ENCODE peak calls at places on chromosomes 16 and 17, in four cellular contexts. R is HepG2, K is K562, N is WTC11. V is an unnamed sample.

GRCh38 chr16:68893710-68894705 is 50.7 kb downstream of the TANGO6 start:
- DNase-seq in R (peak; percentile 35), K (peak; percentile 23), N (peak; percentile 46), V (peak; percentile 14)

GRCh38 chr17:77332981-77333685 is 192.4 kb downstream of the SEC14L1 start:
- DNase-seq in R (no peak), K (peak; percentile 62), N (no peak), V (no peak)

GRCh38 chr16:29315916-29316517 is 90.5 kb downstream of the NPIPB11 start:
- DNase-seq in R (no peak), K (peak; percentile 30), N (no peak), V (no peak)

GRCh38 chr16:57257455-57258070 is 12.5 kb downstream of the ARL2BP start:
- DNase-seq in R (no peak), K (no peak), N (no peak), V (no peak)

GRCh38 chr17:72176902-72177660 is 56.3 kb downstream of the SOX9 start:
- DNase-seq in R (no peak), K (no peak), N (peak; percentile 30), V (no peak)

GRCh38 chr16:24119807-24120206 is 136.3 kb upstream of the CACNG3 start:
- DNase-seq in R (no peak), K (no peak), N (no peak), V (no peak)

GRCh38 chr17:21028192-21028591 is 14.6 kb downstream of the USP22 start:
- DNase-seq in R (no peak), K (no peak), N (no peak), V (no peak)

GRCh38 chr17:67548693-67549092 is 169.0 kb upstream of the NOL11 start:
- DNase-seq in R (no peak), K (no peak), N (no peak), V (no peak)

GRCh38 chr16:20225334-20225733 is 102.0 kb downstream of the GP2 start:
- DNase-seq in R (no peak), K (no peak), N (no peak), V (no peak)

GRCh38 chr16:57788951-57789350 is 13.3 kb downstream of the KIFC3 start:
- DNase-seq in R (no peak), K (no peak), N (no peak), V (no peak)

GRCh38 chr16:68737046-68737729 is at the start of gene CDH1:
- DNase-seq in R (no peak), K (no peak), N (peak; percentile 99), V (peak; percentile 60)

GRCh38 chr17:48753794-48754499 is 25.4 kb upstream of the HOXB13 start:
- DNase-seq in R (no peak), K (no peak), N (no peak), V (no peak)

GRCh38 chr16:68762996-68763756 is 26.1 kb downstream of the CDH1 start:
- DNase-seq in R (no peak), K (no peak), N (peak; percentile 54), V (no peak)

GRCh38 chr16:79776243-79776884 is 175.8 kb upstream of the MAF start:
- DNase-seq in R (no peak), K (peak; percentile 23), N (no peak), V (no peak)

GRCh38 chr16:29961479-29962343 is at the start of gene TMEM219:
- DNase-seq in R (peak; percentile 81), K (peak; percentile 94), N (peak; percentile 86), V (peak; percentile 100)

GRCh38 chr16:27238016-27238587 is 30.5 kb downstream of the NSMCE1 start:
- DNase-seq in R (no peak), K (peak; percentile 56), N (no peak), V (no peak)

GRCh38 chr17:13134106-13134505 is 116.3 kb upstream of the ELAC2 start:
- DNase-seq in R (no peak), K (no peak), N (no peak), V (no peak)

DNA sequence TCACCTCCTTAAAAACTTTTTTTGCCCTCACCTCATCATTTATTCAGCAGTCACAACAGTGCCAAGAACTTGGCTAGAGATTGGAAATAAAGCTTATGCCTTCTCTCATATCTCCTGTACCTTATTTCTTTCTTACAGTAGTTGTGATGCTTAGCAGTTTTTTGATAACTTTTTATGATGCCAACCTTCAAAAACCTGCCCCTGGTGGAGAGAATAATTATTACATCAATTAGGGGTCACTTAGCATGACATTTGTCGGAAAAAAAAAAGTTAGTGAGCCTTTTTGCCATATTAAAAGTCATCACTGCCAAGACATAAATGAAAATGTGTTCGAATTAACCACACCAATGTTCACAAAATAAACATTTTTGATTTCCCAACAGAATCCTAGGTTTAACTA is 296.6 kb downstream of the WWOX start:
- DNase-seq in R (no peak), K (peak; percentile 11), N (no peak), V (no peak)
- TF ChIP-seq ELF4 in R (no peak), K (no peak), N (no peak), V (no peak)

DNA sequence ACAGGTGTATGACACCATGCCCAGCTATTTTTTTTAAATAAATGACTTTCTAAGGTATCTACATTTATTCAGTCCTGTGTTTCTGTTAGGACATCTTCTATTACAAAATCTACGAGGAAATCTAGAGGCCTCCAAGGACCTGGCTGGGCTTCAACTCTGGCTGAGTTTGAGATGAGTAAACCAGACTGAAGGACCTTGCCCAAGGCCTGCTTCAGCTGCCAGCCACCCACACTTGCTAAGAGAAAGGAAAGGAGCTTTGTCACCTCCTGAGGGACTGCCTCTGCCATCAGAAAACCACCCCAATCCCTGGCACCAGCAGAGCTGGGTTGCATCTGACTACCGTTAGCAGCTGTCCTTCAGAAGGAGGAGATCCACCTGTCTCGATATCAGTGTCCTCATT is 1.3 kb upstream of the MYO1D start:
- DNase-seq in R (no peak), K (no peak), N (no peak), V (no peak)
- TF ChIP-seq ELF4 in R (no peak), K (no peak), N (no peak), V (no peak)

GRCh38 chr17:59002126-59002525 is 104.6 kb downstream of the TRIM37 start:
- DNase-seq in R (no peak), K (no peak), N (no peak), V (no peak)

GRCh38 chr17:59002848-59003247 is 103.8 kb downstream of the TRIM37 start:
- DNase-seq in R (no peak), K (no peak), N (no peak), V (no peak)

GRCh38 chr17:58998871-58999270 is 107.8 kb downstream of the TRIM37 start:
- DNase-seq in R (no peak), K (no peak), N (no peak), V (no peak)

GRCh38 chr17:59000022-59000421 is 106.7 kb downstream of the TRIM37 start:
- DNase-seq in R (no peak), K (no peak), N (no peak), V (no peak)

GRCh38 chr17:59001158-59001814 is 105.4 kb downstream of the TRIM37 start:
- DNase-seq in R (no peak), K (peak; percentile 40), N (no peak), V (no peak)
- TF ChIP-seq ELF4 in R (no peak), K (no peak), N (no peak), V (no peak)

GRCh38 chr17:57892820-57893595 is 43.2 kb upstream of the MRPS23 start:
- DNase-seq in R (peak; percentile 97), K (peak; percentile 11), N (peak; percentile 23), V (peak; percentile 37)

GRCh38 chr17:57889892-57890856 is 40.3 kb upstream of the MRPS23 start:
- DNase-seq in R (no peak), K (no peak), N (no peak), V (no peak)

GRCh38 chr17:57894848-57895247 is 45.0 kb upstream of the MRPS23 start:
- DNase-seq in R (no peak), K (no peak), N (no peak), V (no peak)

GRCh38 chr17:57890857-57891232 is 41.0 kb upstream of the MRPS23 start:
- DNase-seq in R (no peak), K (no peak), N (no peak), V (no peak)

DNA sequence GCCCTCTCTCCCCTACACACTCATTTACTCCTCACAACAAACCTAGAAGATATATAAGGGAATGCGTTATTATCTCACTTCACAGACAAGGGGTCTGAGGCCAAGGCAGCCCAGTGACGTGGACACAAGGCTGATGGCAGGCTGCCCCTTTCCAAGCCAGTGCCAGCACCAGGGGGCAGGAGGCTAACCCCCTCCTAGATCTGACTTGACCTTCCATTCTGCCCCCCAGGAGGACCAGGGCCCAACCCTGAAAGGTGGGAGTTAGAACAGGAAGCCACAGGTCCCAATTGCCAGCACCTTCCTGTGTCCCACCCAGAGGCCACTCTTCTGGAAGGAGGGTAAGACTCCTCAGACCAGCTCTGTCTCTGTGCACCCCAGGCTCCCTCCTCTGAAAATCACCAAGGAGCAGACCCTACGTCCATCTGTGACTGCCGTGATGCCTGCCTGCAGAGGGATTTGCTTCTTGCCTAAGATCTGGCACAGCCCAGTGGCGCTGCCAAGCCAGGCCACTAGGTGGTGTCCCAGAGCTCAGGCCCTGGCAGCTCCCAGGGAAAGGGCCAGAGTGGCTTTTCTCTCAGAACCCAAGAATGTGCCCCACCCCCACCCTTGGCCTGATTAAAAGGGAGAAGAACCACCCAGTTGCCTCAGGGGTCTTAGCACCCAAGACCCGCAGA is 42.4 kb upstream of the MRPS23 start:
- DNase-seq in R (peak; percentile 84), K (peak; percentile 82), N (peak; percentile 96), V (peak; percentile 93)
- TF ChIP-seq ELF4 in R (no peak), K (no peak), N (no peak), V (no peak)

DNA sequence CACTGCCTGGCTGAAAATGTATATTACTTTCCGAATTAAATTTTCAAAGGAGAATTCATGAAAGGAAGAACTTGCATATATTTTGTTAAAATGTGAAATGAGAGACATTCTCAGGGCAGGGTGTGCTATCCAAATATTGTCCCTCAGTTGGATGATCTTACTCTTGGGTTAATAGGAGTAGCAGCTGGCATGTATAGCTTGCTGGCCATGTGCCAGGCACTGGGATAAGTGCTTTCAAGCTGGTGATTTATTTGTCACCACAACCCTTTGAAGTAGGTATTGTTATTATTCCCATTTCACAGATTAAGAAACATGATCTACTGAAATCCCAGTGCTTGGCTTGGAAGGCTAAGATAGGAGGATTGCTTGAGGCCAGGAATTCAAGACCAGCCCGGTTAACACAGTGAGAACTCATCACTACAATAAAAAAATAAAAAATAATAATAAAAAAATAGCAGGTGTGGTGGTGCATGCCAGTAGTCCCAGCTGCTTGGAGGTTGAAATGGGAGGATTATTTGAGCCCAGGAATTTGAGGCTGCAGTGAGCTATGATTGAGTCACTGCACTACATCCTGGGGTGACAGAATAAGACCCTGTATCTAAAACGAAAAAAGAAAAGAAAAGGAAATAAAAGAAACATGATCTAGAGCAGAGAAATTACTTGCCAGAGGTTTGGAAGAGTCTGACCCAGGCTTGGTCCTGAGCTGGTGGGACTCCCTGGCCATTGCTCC is 11.6 kb upstream of the MPHOSPH6 start:
- DNase-seq in R (no peak), K (no peak), N (no peak), V (no peak)
- TF ChIP-seq ELF4 in R (no peak), K (no peak), N (no peak), V (no peak)

GRCh38 chr17:82794781-82795505 is 43.1 kb downstream of the TBCD start:
- DNase-seq in R (no peak), K (no peak), N (no peak), V (no peak)
- TF ChIP-seq ELF4 in R (no peak), K (no peak), N (no peak), V (no peak)